ENCODE peak calls at places on chromosomes 2 and 18, in eight cellular contexts. U, B, A, G, N, L, C and Q are unnamed samples.

GRCh38 chr2:238509151-238509820 is 82.6 kb downstream of the ASB1 start:
- DNase-seq in B (no peak), G (peak), N (no peak), C (peak), U (peak), L (no peak), A (no peak), Q (no peak)

GRCh38 chr2:207828361-207829057 is 58.8 kb upstream of the FZD5 start:
- DNase-seq in L (no peak), N (no peak), C (no peak), U (peak), B (no peak), G (peak), A (no peak), Q (peak)

GRCh38 chr2:20706217-20706616 is 39.3 kb downstream of the GDF7 start:
- DNase-seq in B (no peak), G (no peak), U (no peak), N (no peak), C (no peak), A (no peak), L (no peak), Q (no peak)

GRCh38 chr18:57586243-57587049 is at the start of gene FECH:
- DNase-seq in G (peak), U (peak), C (peak), B (peak), A (peak), L (peak), N (peak), Q (peak)

GRCh38 chr2:30778611-30779010 is 28.6 kb downstream of the CAPN13 start:
- DNase-seq in L (no peak), U (no peak), N (no peak), B (no peak), A (no peak), C (no peak), G (no peak), Q (no peak)

GRCh38 chr2:241940329-241940728 is 70.8 kb downstream of the RTP5 start:
- DNase-seq in B (no peak), G (no peak), C (no peak), N (no peak), U (no peak), L (no peak), A (no peak), Q (no peak)

GRCh38 chr2:182506606-182507005 is 79.8 kb upstream of the PDE1A start:
- DNase-seq in C (no peak), B (no peak), U (no peak), G (no peak), A (no peak), N (no peak), L (no peak), Q (no peak)

GRCh38 chr2:119694994-119695521 is 16.1 kb downstream of the TMEM177 start:
- DNase-seq in A (no peak), B (no peak), L (no peak), N (no peak), C (peak), G (peak), U (peak), Q (no peak)